ENCODE peak calls at places on chromosomes 1 and 21, in nine cellular contexts. W is A549, I is breast epithelium, A is astrocyte of the cerebellum, K is lung, G is colonic mucosa, J is uterus, E is K562, V is tibial artery. Y is an unnamed sample.

GRCh38 chr1:200624679-200625335 is 4.3 kb upstream of the KIF14 start:
- DNase-seq in W (no peak), I (no peak), A (no peak), K (no peak), G (no peak), J (no peak), E (no peak), V (no peak), Y (no peak)

GRCh38 chr1:86016076-86016746 is 140.4 kb downstream of the COL24A1 start:
- DNase-seq in W (no peak), I (no peak), A (no peak), K (no peak), G (no peak), J (no peak), E (no peak), V (no peak), Y (no peak)

GRCh38 chr1:63770381-63770780 is 3.4 kb upstream of the ROR1 start:
- DNase-seq in W (no peak), I (no peak), A (no peak), K (no peak), G (no peak), J (no peak), E (no peak), V (no peak), Y (no peak)

GRCh38 chr1:243842978-243843490 is 7.0 kb downstream of the AKT3 start:
- DNase-seq in W (peak; percentile 30), I (no peak), A (peak; percentile 29), K (no peak), G (no peak), J (no peak), E (no peak), V (no peak), Y (peak; percentile 81)

GRCh38 chr1:171739646-171740045 is 2.2 kb downstream of the VAMP4 start:
- DNase-seq in W (no peak), I (no peak), A (no peak), K (no peak), G (no peak), J (no peak), E (no peak), V (no peak), Y (peak; percentile 53)

GRCh38 chr1:208475951-208476824 is 232.0 kb upstream of the PLXNA2 start:
- DNase-seq in W (no peak), I (no peak), A (peak; percentile 12), K (no peak), G (no peak), J (no peak), E (no peak), V (no peak), Y (no peak)

GRCh38 chr21:38263493-38263892 is 6.7 kb downstream of the KCNJ15 start:
- DNase-seq in W (no peak), I (no peak), A (no peak), K (no peak), G (no peak), J (no peak), E (no peak), V (peak; percentile 64), Y (peak; percentile 34)

GRCh38 chr1:151513626-151514101 is 2.5 kb downstream of the CGN start:
- DNase-seq in W (no peak), I (peak; percentile 59), A (no peak), K (peak; percentile 82), G (peak; percentile 94), J (no peak), E (no peak), V (no peak), Y (no peak)

GRCh38 chr1:24641646-24642151 is 1.4 kb upstream of the SRRM1 start:
- DNase-seq in W (no peak), I (no peak), A (no peak), K (peak; percentile 54), G (peak; percentile 45), J (peak; percentile 62), E (peak; percentile 44), V (peak; percentile 36), Y (peak; percentile 40)

GRCh38 chr1:115840615-115841460 is at the start of gene NHLH2:
- DNase-seq in W (no peak), I (no peak), A (no peak), K (no peak), G (no peak), J (no peak), E (no peak), V (no peak), Y (no peak)

GRCh38 chr1:176950736-176951308 is 213.7 kb downstream of the ASTN1 start:
- DNase-seq in W (no peak), I (no peak), A (no peak), K (no peak), G (no peak), J (no peak), E (no peak), V (no peak), Y (no peak)

GRCh38 chr1:176943783-176944182 is 220.7 kb downstream of the ASTN1 start:
- DNase-seq in W (no peak), I (no peak), A (no peak), K (no peak), G (no peak), J (no peak), E (no peak), V (no peak), Y (no peak)

GRCh38 chr1:176954242-176954641 is 210.3 kb downstream of the ASTN1 start:
- DNase-seq in W (no peak), I (no peak), A (no peak), K (no peak), G (no peak), J (no peak), E (peak; percentile 19), V (no peak), Y (peak; percentile 4)

GRCh38 chr1:176944606-176945005 is 219.9 kb downstream of the ASTN1 start:
- DNase-seq in W (no peak), I (no peak), A (no peak), K (no peak), G (no peak), J (no peak), E (no peak), V (no peak), Y (no peak)

DNA sequence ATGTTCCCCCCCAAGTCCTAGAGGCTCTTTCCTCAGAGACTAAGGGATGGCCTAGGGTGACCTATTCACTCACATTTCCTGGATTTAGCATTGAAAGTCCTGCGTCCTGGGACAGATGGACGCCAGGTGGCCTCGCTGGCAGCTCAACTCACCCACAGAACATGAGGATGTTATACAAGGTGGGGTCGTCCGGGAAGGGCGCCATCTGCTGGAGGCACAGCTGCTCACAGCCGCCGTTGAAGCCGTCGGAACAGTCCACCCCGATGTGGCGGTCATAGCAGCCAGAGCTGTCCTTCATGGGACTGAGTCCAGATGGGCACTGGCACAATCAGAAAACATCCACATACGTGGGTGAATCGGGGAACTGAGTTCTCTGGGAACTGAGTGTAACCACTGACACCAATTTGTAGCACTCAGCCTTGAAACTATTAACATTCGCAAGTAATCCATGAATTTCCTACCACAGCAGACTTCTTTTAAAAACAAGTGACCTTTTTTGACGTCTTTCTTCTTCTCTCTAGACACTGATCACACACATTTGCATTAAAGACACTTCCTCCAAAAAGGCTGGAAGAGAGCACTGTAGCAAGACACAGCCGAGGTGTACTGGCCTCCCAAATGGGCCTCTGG is 215.4 kb downstream of the ASTN1 start:
- DNase-seq in W (peak; percentile 61), I (peak; percentile 53), A (no peak), K (peak; percentile 42), G (peak; percentile 39), J (no peak), E (peak; percentile 87), V (no peak), Y (peak; percentile 46)
- TF ChIP-seq CTCF in W (peak; percentile 48), I (no peak), A (peak; percentile 57), K (no peak), G (peak; percentile 32), J (no peak), E (peak; percentile 97), V (peak; percentile 20), Y (peak; percentile 52)

DNA sequence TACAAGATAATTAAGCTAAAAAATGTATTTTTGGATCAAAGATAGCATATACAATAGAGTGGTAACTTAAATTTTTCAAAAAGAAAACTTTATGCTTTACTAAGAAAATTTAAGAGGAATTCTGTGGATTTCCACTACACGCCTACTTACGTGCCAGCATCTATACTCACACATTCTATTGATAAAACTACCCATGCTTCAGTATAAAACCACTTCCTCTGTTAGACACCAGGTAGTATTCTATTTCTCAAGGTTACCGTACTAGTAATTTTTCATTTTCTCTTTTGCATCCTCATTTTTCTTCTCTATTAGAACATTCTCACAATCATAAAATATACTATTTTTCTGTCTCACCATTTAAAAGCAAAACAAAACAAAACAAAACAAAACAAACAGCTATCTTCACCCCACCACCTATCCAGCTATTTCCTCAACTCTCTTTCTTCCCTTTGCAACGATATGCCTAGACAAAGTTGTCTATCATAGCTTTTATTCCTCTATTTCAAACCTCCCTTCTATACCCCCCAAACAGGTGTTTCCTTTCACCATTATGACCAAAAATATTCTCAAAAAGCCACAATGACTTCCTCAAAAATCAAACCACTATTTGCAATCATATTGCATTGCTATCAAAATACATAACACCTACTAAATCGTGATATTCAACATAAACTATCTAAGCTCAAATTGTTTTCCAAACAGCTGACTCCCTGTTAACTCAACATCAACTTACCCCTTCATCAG is 1652.0 kb downstream of the MRPL39 start:
- DNase-seq in W (no peak), I (no peak), A (no peak), K (no peak), G (no peak), J (no peak), E (no peak), V (no peak), Y (no peak)
- H3K4me3 ChIP-seq in W (no peak overlapping the region), I (no peak overlapping the region), A (no peak overlapping the region), K (no peak overlapping the region), G (no peak overlapping the region), J (no peak overlapping the region), E (no peak overlapping the region), V (no peak overlapping the region), Y (no peak overlapping the region)

GRCh38 chr1:205793959-205794730 is 18.9 kb downstream of the SLC41A1 start:
- DNase-seq in W (no peak), I (no peak), A (no peak), K (no peak), G (no peak), J (no peak), E (no peak), V (no peak), Y (no peak)

GRCh38 chr1:205792946-205793673 is 17.8 kb upstream of the RAB29 start:
- DNase-seq in W (no peak), I (no peak), A (no peak), K (no peak), G (no peak), J (no peak), E (no peak), V (no peak), Y (no peak)

GRCh38 chr1:205787287-205787916 is 12.1 kb upstream of the RAB29 start:
- DNase-seq in W (no peak), I (no peak), A (no peak), K (no peak), G (no peak), J (no peak), E (no peak), V (no peak), Y (no peak)

GRCh38 chr1:205792481-205792881 is 17.2 kb upstream of the RAB29 start:
- DNase-seq in W (no peak), I (no peak), A (no peak), K (no peak), G (no peak), J (no peak), E (no peak), V (no peak), Y (no peak)

GRCh38 chr1:205791568-205792180 is 16.4 kb upstream of the RAB29 start:
- DNase-seq in W (peak; percentile 83), I (no peak), A (peak; percentile 31), K (peak; percentile 64), G (peak; percentile 71), J (peak; percentile 65), E (peak; percentile 73), V (peak; percentile 59), Y (peak; percentile 62)
- TF ChIP-seq CTCF in W (peak; percentile 90), I (peak; percentile 33), A (peak; percentile 84), K (peak; percentile 65), G (peak; percentile 60), J (peak; percentile 78), E (peak; percentile 98), V (peak; percentile 69), Y (peak; percentile 83)

GRCh38 chr21:34075760-34076159 is 2.4 kb downstream of the MRPS6 start:
- DNase-seq in W (no peak), I (no peak), A (no peak), K (no peak), G (no peak), J (no peak), E (no peak), V (no peak), Y (no peak)
- H3K4me3 ChIP-seq in W (no peak overlapping the region), I (peak overlapping the region; percentile 95), A (peak overlapping the region; percentile 74), K (no peak overlapping the region), G (peak overlapping the region; percentile 59), J (no peak overlapping the region), E (no peak overlapping the region), V (peak overlapping the region; percentile 77), Y (no peak overlapping the region)